ENCODE peak calls at places on chromosome 17, in four cellular contexts. One of them, this sample, is unnamed.

GRCh38 chr17:28925912-28926365 is 23.1 kb upstream of the DHRS13 start:
- DNase-seq in K562: peak; percentile 61
- DNase-seq in SK-N-SH: no peak
- DNase-seq in WTC11: no peak
- DNase-seq in this sample: peak; percentile 47

GRCh38 chr17:58391302-58391984 is 25.9 kb downstream of the RNF43 start:
- DNase-seq in K562: peak; percentile 91
- DNase-seq in SK-N-SH: peak; percentile 75
- DNase-seq in WTC11: no peak
- DNase-seq in this sample: no peak

GRCh38 chr17:73360961-73361761 is 49.4 kb upstream of the CDC42EP4 start:
- DNase-seq in K562: no peak
- DNase-seq in SK-N-SH: no peak
- DNase-seq in WTC11: peak; percentile 67
- DNase-seq in this sample: no peak

GRCh38 chr17:82216301-82217119 is 3.9 kb upstream of the CCDC57 start:
- DNase-seq in K562: no peak
- DNase-seq in SK-N-SH: peak; percentile 54
- DNase-seq in WTC11: no peak
- DNase-seq in this sample: peak; percentile 59

GRCh38 chr17:28878981-28879380 is 18.6 kb downstream of the FLOT2 start:
- DNase-seq in K562: peak; percentile 83
- DNase-seq in SK-N-SH: peak; percentile 52
- DNase-seq in WTC11: peak; percentile 80
- DNase-seq in this sample: no peak

GRCh38 chr17:21218831-21219380 is 4.9 kb upstream of the TMEM11 start:
- DNase-seq in K562: no peak
- DNase-seq in SK-N-SH: no peak
- DNase-seq in WTC11: no peak
- DNase-seq in this sample: no peak

GRCh38 chr17:81253358-81254131 is 14.4 kb downstream of the NDUFAF8 start:
- DNase-seq in K562: peak; percentile 66
- DNase-seq in SK-N-SH: peak; percentile 92
- DNase-seq in WTC11: peak; percentile 57
- DNase-seq in this sample: no peak

GRCh38 chr17:29076722-29077121 is 33.8 kb downstream of the PIPOX start:
- DNase-seq in K562: no peak
- DNase-seq in SK-N-SH: no peak
- DNase-seq in WTC11: peak; percentile 41
- DNase-seq in this sample: no peak

GRCh38 chr17:42577140-42577531 is 393 bp downstream of the PSMC3IP start:
- DNase-seq in K562: no peak
- DNase-seq in SK-N-SH: no peak
- DNase-seq in WTC11: no peak
- DNase-seq in this sample: no peak

GRCh38 chr17:40530988-40531971 is 29.9 kb upstream of the TNS4 start:
- DNase-seq in K562: no peak
- DNase-seq in SK-N-SH: no peak
- DNase-seq in WTC11: peak; percentile 8
- DNase-seq in this sample: peak; percentile 71

GRCh38 chr17:61410555-61411089 is 11.0 kb downstream of the TBX2 start:
- DNase-seq in K562: no peak
- DNase-seq in SK-N-SH: peak; percentile 90
- DNase-seq in WTC11: peak; percentile 86
- DNase-seq in this sample: no peak

GRCh38 chr17:50719144-50719923 is at the start of gene LUC7L3:
- DNase-seq in K562: peak; percentile 97
- DNase-seq in SK-N-SH: peak; percentile 100
- DNase-seq in WTC11: peak; percentile 93
- DNase-seq in this sample: peak; percentile 71

DNA sequence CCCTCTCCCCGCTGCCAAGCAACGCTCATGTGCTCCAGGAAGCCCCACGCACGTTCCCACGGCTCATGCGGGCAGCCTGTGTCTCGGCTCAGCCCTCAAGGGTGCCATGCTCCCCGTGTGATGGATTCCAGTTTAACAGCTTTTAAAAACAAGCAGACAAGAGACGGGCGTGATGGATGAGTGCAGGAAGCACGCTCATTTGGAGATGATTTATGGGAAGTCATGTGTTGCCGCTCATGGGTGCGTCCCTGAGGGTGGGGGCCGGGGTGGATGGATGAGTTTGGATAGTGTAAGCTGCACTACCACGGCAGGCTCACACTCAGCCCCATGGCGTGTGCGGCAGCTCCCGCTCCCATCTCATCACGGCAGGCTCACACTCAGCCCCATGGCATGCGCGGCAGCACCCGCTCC is 132.8 kb downstream of the RBFOX3 start:
- DNase-seq in K562: peak; percentile 16
- DNase-seq in SK-N-SH: no peak
- DNase-seq in WTC11: no peak
- DNase-seq in this sample: no peak
- TF ChIP-seq USF1 in K562: peak; percentile 45
- TF ChIP-seq USF1 in SK-N-SH: no peak
- TF ChIP-seq USF1 in WTC11: no peak
- TF ChIP-seq USF1 in this sample: no peak

GRCh38 chr17:63486317-63487013 is 9.6 kb downstream of the ACE start:
- DNase-seq in K562: no peak
- DNase-seq in SK-N-SH: peak; percentile 24
- DNase-seq in WTC11: no peak
- DNase-seq in this sample: no peak
- TF ChIP-seq USF1 in K562: no peak
- TF ChIP-seq USF1 in SK-N-SH: no peak
- TF ChIP-seq USF1 in WTC11: no peak
- TF ChIP-seq USF1 in this sample: no peak

DNA sequence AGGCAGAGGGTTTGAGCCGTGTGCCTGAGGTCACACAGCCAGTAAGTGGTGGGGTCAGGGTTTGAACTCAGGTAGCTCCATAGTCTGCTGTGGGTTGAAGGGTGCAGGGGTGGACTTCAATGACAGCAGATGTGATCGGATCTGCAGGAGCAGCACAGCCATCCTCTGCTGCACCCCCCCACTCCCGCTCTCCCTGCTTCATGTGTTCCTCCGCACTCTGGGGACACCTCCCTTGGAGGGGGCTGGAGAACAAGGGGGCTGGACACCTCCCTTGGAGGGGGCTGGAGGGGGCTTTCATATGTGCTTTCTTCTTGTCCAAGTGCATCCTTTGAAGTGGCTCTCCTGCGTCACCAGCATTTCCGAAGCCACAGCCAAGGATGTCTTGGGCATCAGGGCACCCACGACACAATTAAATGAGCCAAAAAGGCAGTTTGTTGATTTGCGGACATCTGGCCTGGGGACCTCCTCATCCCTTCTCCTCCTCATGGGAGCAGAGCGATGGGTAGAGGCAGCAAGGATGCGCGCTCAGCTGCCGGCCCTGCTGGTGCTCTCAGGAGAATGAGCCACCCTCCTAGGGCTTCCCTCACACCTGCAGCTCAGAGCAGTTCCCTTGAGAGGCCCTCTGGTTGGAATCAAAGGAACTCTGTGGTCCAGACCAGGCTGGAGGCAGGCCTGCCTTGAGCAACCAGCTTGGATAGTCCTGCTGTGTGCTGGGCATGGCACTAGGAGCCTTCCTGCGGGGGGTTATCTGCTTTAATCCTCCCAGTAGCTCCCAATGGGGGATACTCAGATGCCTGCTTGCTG is 26.2 kb downstream of the WSCD1 start:
- DNase-seq in K562: no peak
- DNase-seq in SK-N-SH: no peak
- DNase-seq in WTC11: no peak
- DNase-seq in this sample: no peak
- TF ChIP-seq USF1 in K562: no peak
- TF ChIP-seq USF1 in SK-N-SH: no peak
- TF ChIP-seq USF1 in WTC11: no peak
- TF ChIP-seq USF1 in this sample: no peak

GRCh38 chr17:2372180-2372579 is 28.7 kb downstream of the MNT start:
- DNase-seq in K562: no peak
- DNase-seq in SK-N-SH: no peak
- DNase-seq in WTC11: no peak
- DNase-seq in this sample: no peak
- TF ChIP-seq USF1 in K562: no peak
- TF ChIP-seq USF1 in SK-N-SH: no peak
- TF ChIP-seq USF1 in WTC11: no peak
- TF ChIP-seq USF1 in this sample: no peak

DNA sequence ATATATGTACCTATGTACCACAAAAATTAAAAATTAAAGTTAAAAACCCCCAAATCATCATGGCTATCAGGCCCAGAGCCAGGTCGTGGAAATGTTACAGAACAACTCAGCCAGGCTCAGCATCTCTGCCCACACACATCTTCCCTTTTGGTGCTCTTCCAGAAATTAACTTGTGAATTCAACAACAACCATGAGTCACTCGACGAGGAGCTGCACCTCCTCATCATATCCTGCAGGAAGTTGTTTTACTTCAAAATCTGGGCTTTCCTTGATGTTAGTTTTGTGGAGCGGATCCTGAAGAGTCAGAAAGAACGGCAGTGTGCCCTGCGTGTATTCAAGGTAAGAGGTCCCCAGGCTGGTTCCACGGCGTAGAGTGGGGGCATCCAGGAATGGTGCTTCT is 10.6 kb downstream of the FBXO39 start:
- DNase-seq in K562: no peak
- DNase-seq in SK-N-SH: no peak
- DNase-seq in WTC11: no peak
- DNase-seq in this sample: no peak
- TF ChIP-seq USF1 in K562: no peak
- TF ChIP-seq USF1 in SK-N-SH: no peak
- TF ChIP-seq USF1 in WTC11: no peak
- TF ChIP-seq USF1 in this sample: no peak

GRCh38 chr17:38444151-38444550 is 15.9 kb downstream of the ARHGAP23 start:
- DNase-seq in K562: peak; percentile 71
- DNase-seq in SK-N-SH: peak; percentile 91
- DNase-seq in WTC11: peak; percentile 76
- DNase-seq in this sample: no peak

GRCh38 chr17:38440614-38441397 is 12.5 kb downstream of the ARHGAP23 start:
- DNase-seq in K562: no peak
- DNase-seq in SK-N-SH: no peak
- DNase-seq in WTC11: peak; percentile 79
- DNase-seq in this sample: no peak

GRCh38 chr17:38443356-38444026 is 15.2 kb downstream of the ARHGAP23 start:
- DNase-seq in K562: no peak
- DNase-seq in SK-N-SH: no peak
- DNase-seq in WTC11: no peak
- DNase-seq in this sample: peak; percentile 30

GRCh38 chr17:38441429-38442061 is 13.3 kb downstream of the ARHGAP23 start:
- DNase-seq in K562: no peak
- DNase-seq in SK-N-SH: no peak
- DNase-seq in WTC11: no peak
- DNase-seq in this sample: no peak

GRCh38 chr17:38442548-38442947 is 14.3 kb downstream of the ARHGAP23 start:
- DNase-seq in K562: no peak
- DNase-seq in SK-N-SH: no peak
- DNase-seq in WTC11: no peak
- DNase-seq in this sample: no peak
- TF ChIP-seq USF1 in K562: no peak
- TF ChIP-seq USF1 in SK-N-SH: no peak
- TF ChIP-seq USF1 in WTC11: no peak
- TF ChIP-seq USF1 in this sample: no peak

GRCh38 chr17:31843382-31843780 is 15.7 kb downstream of the COPRS start:
- DNase-seq in K562: no peak
- DNase-seq in SK-N-SH: no peak
- DNase-seq in WTC11: no peak
- DNase-seq in this sample: no peak
- TF ChIP-seq USF1 in K562: no peak
- TF ChIP-seq USF1 in SK-N-SH: no peak
- TF ChIP-seq USF1 in WTC11: no peak
- TF ChIP-seq USF1 in this sample: no peak